ENCODE peak calls at places on chromosome X, in ten cellular contexts. One of them, this sample, is unnamed. For H3K4me1, the result is how much of the 10 kb centered on the place peaks cover.

GRCh38 chrX:29468911-29469494 is 746.4 kb upstream of the MAGEB2 start:
- DNase-seq in ovary: no peak
- DNase-seq in left ventricle myocardium inferior: no peak
- DNase-seq in right lobe of liver: no peak
- DNase-seq in upper lobe of right lung: no peak
- DNase-seq in PC-3: no peak
- DNase-seq in cardiac muscle cell: no peak
- DNase-seq in suprapubic skin: no peak
- DNase-seq in sigmoid colon: no peak
- DNase-seq in transverse colon: no peak
- DNase-seq in this sample: no peak

GRCh38 chrX:111270339-111270738 is at the start of gene CAPN6:
- DNase-seq in suprapubic skin: peak
- DNase-seq in transverse colon: peak
- DNase-seq in PC-3: peak
- DNase-seq in upper lobe of right lung: peak
- DNase-seq in right lobe of liver: no peak
- DNase-seq in cardiac muscle cell: no peak
- DNase-seq in left ventricle myocardium inferior: no peak
- DNase-seq in ovary: peak
- DNase-seq in sigmoid colon: no peak
- DNase-seq in this sample: peak

GRCh38 chrX:37420179-37420578 is 71.0 kb downstream of the PRRG1 start:
- DNase-seq in sigmoid colon: no peak
- DNase-seq in suprapubic skin: no peak
- DNase-seq in transverse colon: no peak
- DNase-seq in PC-3: peak
- DNase-seq in right lobe of liver: no peak
- DNase-seq in ovary: no peak
- DNase-seq in left ventricle myocardium inferior: no peak
- DNase-seq in cardiac muscle cell: no peak
- DNase-seq in upper lobe of right lung: no peak
- DNase-seq in this sample: no peak

GRCh38 chrX:109533631-109534030 is 3.0 kb upstream of the NXT2 start:
- DNase-seq in right lobe of liver: no peak
- DNase-seq in left ventricle myocardium inferior: no peak
- DNase-seq in suprapubic skin: no peak
- DNase-seq in sigmoid colon: no peak
- DNase-seq in cardiac muscle cell: no peak
- DNase-seq in transverse colon: no peak
- DNase-seq in PC-3: peak
- DNase-seq in ovary: no peak
- DNase-seq in upper lobe of right lung: no peak
- DNase-seq in this sample: no peak

GRCh38 chrX:109261279-109261678 is 220.6 kb downstream of the GUCY2F start:
- DNase-seq in sigmoid colon: no peak
- DNase-seq in ovary: no peak
- DNase-seq in cardiac muscle cell: no peak
- DNase-seq in right lobe of liver: no peak
- DNase-seq in left ventricle myocardium inferior: no peak
- DNase-seq in transverse colon: no peak
- DNase-seq in PC-3: no peak
- DNase-seq in upper lobe of right lung: no peak
- DNase-seq in suprapubic skin: no peak
- DNase-seq in this sample: no peak

GRCh38 chrX:33195698-33196097 is 15.7 kb downstream of the DMD start:
- DNase-seq in left ventricle myocardium inferior: no peak
- DNase-seq in cardiac muscle cell: no peak
- DNase-seq in PC-3: no peak
- DNase-seq in upper lobe of right lung: no peak
- DNase-seq in right lobe of liver: no peak
- DNase-seq in transverse colon: no peak
- DNase-seq in sigmoid colon: no peak
- DNase-seq in ovary: no peak
- DNase-seq in suprapubic skin: no peak
- DNase-seq in this sample: no peak

GRCh38 chrX:133676344-133677122 is 261.2 kb upstream of the GPC4 start:
- DNase-seq in transverse colon: peak
- DNase-seq in sigmoid colon: no peak
- DNase-seq in upper lobe of right lung: no peak
- DNase-seq in PC-3: peak
- DNase-seq in right lobe of liver: no peak
- DNase-seq in ovary: no peak
- DNase-seq in left ventricle myocardium inferior: no peak
- DNase-seq in cardiac muscle cell: no peak
- DNase-seq in suprapubic skin: no peak
- DNase-seq in this sample: peak

GRCh38 chrX:10741496-10742048 is 121.2 kb upstream of the MID1 start:
- DNase-seq in ovary: no peak
- DNase-seq in transverse colon: no peak
- DNase-seq in left ventricle myocardium inferior: no peak
- DNase-seq in PC-3: peak
- DNase-seq in cardiac muscle cell: no peak
- DNase-seq in sigmoid colon: no peak
- DNase-seq in right lobe of liver: no peak
- DNase-seq in suprapubic skin: no peak
- DNase-seq in upper lobe of right lung: no peak
- DNase-seq in this sample: no peak

GRCh38 chrX:108736509-108737479 is at the start of gene IRS4:
- DNase-seq in cardiac muscle cell: peak
- DNase-seq in transverse colon: no peak
- DNase-seq in right lobe of liver: no peak
- DNase-seq in sigmoid colon: no peak
- DNase-seq in suprapubic skin: no peak
- DNase-seq in ovary: peak
- DNase-seq in left ventricle myocardium inferior: no peak
- DNase-seq in upper lobe of right lung: no peak
- DNase-seq in PC-3: peak
- DNase-seq in this sample: no peak

GRCh38 chrX:53421772-53422090 is 723 bp downstream of the SMC1A start:
- DNase-seq in right lobe of liver: no peak
- DNase-seq in cardiac muscle cell: no peak
- DNase-seq in left ventricle myocardium inferior: no peak
- DNase-seq in transverse colon: no peak
- DNase-seq in sigmoid colon: no peak
- DNase-seq in ovary: no peak
- DNase-seq in PC-3: no peak
- DNase-seq in suprapubic skin: no peak
- DNase-seq in upper lobe of right lung: no peak
- DNase-seq in this sample: no peak

GRCh38 chrX:121579016-121579760 is 531.8 kb downstream of the GLUD2 start:
- DNase-seq in PC-3: peak
- DNase-seq in cardiac muscle cell: peak
- DNase-seq in upper lobe of right lung: no peak
- DNase-seq in ovary: no peak
- DNase-seq in sigmoid colon: no peak
- DNase-seq in right lobe of liver: no peak
- DNase-seq in suprapubic skin: no peak
- DNase-seq in transverse colon: peak
- DNase-seq in left ventricle myocardium inferior: no peak
- DNase-seq in this sample: no peak

GRCh38 chrX:129761596-129761995 is 18.2 kb upstream of the SASH3 start:
- DNase-seq in suprapubic skin: no peak
- DNase-seq in ovary: no peak
- DNase-seq in left ventricle myocardium inferior: no peak
- DNase-seq in transverse colon: no peak
- DNase-seq in upper lobe of right lung: no peak
- DNase-seq in cardiac muscle cell: no peak
- DNase-seq in PC-3: no peak
- DNase-seq in right lobe of liver: no peak
- DNase-seq in sigmoid colon: no peak
- DNase-seq in this sample: no peak

GRCh38 chrX:129763666-129764065 is 16.1 kb upstream of the SASH3 start:
- DNase-seq in right lobe of liver: no peak
- DNase-seq in transverse colon: no peak
- DNase-seq in sigmoid colon: no peak
- DNase-seq in PC-3: no peak
- DNase-seq in cardiac muscle cell: no peak
- DNase-seq in upper lobe of right lung: no peak
- DNase-seq in left ventricle myocardium inferior: no peak
- DNase-seq in suprapubic skin: no peak
- DNase-seq in ovary: no peak
- DNase-seq in this sample: no peak

GRCh38 chrX:129760981-129761380 is 18.8 kb upstream of the SASH3 start:
- DNase-seq in transverse colon: no peak
- DNase-seq in left ventricle myocardium inferior: no peak
- DNase-seq in upper lobe of right lung: no peak
- DNase-seq in suprapubic skin: no peak
- DNase-seq in right lobe of liver: no peak
- DNase-seq in cardiac muscle cell: no peak
- DNase-seq in ovary: no peak
- DNase-seq in PC-3: no peak
- DNase-seq in sigmoid colon: no peak
- DNase-seq in this sample: no peak

GRCh38 chrX:129760155-129760554 is 19.6 kb upstream of the SASH3 start:
- DNase-seq in PC-3: no peak
- DNase-seq in upper lobe of right lung: no peak
- DNase-seq in suprapubic skin: no peak
- DNase-seq in ovary: no peak
- DNase-seq in left ventricle myocardium inferior: no peak
- DNase-seq in right lobe of liver: no peak
- DNase-seq in sigmoid colon: no peak
- DNase-seq in transverse colon: no peak
- DNase-seq in cardiac muscle cell: no peak
- DNase-seq in this sample: no peak

DNA sequence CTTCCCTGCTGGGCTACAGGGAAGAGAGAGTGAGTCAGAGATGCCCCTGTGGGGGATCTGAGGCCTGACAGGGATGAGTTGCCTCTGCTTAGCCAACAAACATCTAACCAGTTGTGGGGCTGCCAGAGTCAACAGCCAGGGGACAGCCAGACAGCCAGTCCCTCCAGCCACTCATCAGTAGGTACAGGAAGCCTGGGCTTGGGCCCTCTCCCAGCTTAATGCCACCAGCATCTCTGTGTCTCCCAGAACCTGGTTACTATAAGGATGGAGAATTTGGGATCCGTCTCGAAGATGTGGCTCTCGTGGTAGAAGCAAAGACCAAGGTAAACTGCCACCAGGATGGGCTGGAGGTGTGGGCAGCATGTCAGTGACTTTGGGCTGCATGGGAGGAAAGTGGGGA is 17.3 kb upstream of the SASH3 start:
- DNase-seq in PC-3: no peak
- DNase-seq in suprapubic skin: no peak
- DNase-seq in upper lobe of right lung: no peak
- DNase-seq in ovary: no peak
- DNase-seq in transverse colon: no peak
- DNase-seq in cardiac muscle cell: no peak
- DNase-seq in left ventricle myocardium inferior: no peak
- DNase-seq in sigmoid colon: no peak
- DNase-seq in right lobe of liver: no peak
- DNase-seq in this sample: no peak
- H3K4me1 ChIP-seq in PC-3: under half
- H3K4me1 ChIP-seq in suprapubic skin: under half
- H3K4me1 ChIP-seq in upper lobe of right lung: under half
- H3K4me1 ChIP-seq in ovary: under half
- H3K4me1 ChIP-seq in transverse colon: under half
- H3K4me1 ChIP-seq in cardiac muscle cell: under half
- H3K4me1 ChIP-seq in left ventricle myocardium inferior: under half
- H3K4me1 ChIP-seq in sigmoid colon: under half
- H3K4me1 ChIP-seq in right lobe of liver: under half
- H3K4me1 ChIP-seq in this sample: under half

GRCh38 chrX:20026278-20026677 is 35.4 kb upstream of the BCLAF3 start:
- DNase-seq in sigmoid colon: no peak
- DNase-seq in PC-3: peak
- DNase-seq in transverse colon: no peak
- DNase-seq in upper lobe of right lung: no peak
- DNase-seq in right lobe of liver: no peak
- DNase-seq in suprapubic skin: no peak
- DNase-seq in cardiac muscle cell: no peak
- DNase-seq in ovary: no peak
- DNase-seq in left ventricle myocardium inferior: no peak
- DNase-seq in this sample: no peak
- TF ChIP-seq CTCF in sigmoid colon: no peak
- TF ChIP-seq CTCF in PC-3: no peak
- TF ChIP-seq CTCF in transverse colon: no peak
- TF ChIP-seq CTCF in upper lobe of right lung: no peak
- TF ChIP-seq CTCF in right lobe of liver: no peak
- TF ChIP-seq CTCF in suprapubic skin: no peak
- TF ChIP-seq CTCF in cardiac muscle cell: no peak
- TF ChIP-seq CTCF in ovary: no peak
- TF ChIP-seq CTCF in left ventricle myocardium inferior: no peak
- TF ChIP-seq CTCF in this sample: no peak

DNA sequence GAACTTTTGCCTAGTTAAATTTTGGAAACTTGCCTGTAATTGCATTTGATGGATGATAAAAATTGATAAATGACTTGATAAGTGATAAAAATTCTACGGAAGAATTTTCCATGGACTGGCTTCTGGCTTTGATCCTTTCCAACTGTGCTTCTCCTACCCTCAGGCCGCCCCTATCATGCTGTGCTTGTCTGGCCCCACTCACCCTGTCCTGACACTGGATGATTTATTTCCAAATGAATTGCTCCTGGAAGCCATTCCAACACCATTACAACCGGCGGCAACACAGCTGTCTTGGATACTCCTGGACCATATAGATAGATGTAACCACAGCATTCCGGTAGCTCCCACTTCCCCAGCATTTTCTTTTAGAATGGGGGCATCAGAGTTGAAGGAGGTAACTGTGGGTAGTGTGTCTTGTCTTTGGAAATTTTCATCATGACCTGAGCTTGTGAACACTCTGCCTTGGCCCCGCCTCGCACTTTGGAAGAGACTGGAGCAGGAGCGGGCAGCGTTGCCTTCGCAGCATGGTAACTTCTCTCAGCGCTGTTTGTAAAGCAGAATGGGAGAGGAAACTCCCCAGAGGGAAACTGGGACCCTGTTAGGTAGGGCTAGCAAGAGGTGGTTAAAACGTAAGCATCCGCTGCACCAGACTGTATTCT is 77.4 kb downstream of the TBL1X start:
- DNase-seq in ovary: no peak
- DNase-seq in right lobe of liver: no peak
- DNase-seq in sigmoid colon: no peak
- DNase-seq in cardiac muscle cell: no peak
- DNase-seq in PC-3: no peak
- DNase-seq in transverse colon: no peak
- DNase-seq in upper lobe of right lung: no peak
- DNase-seq in left ventricle myocardium inferior: no peak
- DNase-seq in suprapubic skin: no peak
- DNase-seq in this sample: no peak
- H3K4me3 ChIP-seq in ovary: no peak
- H3K4me3 ChIP-seq in right lobe of liver: no peak
- H3K4me3 ChIP-seq in sigmoid colon: no peak
- H3K4me3 ChIP-seq in cardiac muscle cell: no peak
- H3K4me3 ChIP-seq in PC-3: no peak
- H3K4me3 ChIP-seq in transverse colon: no peak
- H3K4me3 ChIP-seq in upper lobe of right lung: no peak
- H3K4me3 ChIP-seq in left ventricle myocardium inferior: no peak
- H3K4me3 ChIP-seq in suprapubic skin: no peak
- H3K4me3 ChIP-seq in this sample: no peak

GRCh38 chrX:97159916-97160800 is 276.4 kb downstream of the RPA4 start:
- DNase-seq in PC-3: no peak
- DNase-seq in right lobe of liver: no peak
- DNase-seq in cardiac muscle cell: no peak
- DNase-seq in suprapubic skin: no peak
- DNase-seq in ovary: no peak
- DNase-seq in left ventricle myocardium inferior: no peak
- DNase-seq in sigmoid colon: no peak
- DNase-seq in transverse colon: peak
- DNase-seq in upper lobe of right lung: no peak
- DNase-seq in this sample: peak
- H3K4me1 ChIP-seq in PC-3: under half
- H3K4me1 ChIP-seq in right lobe of liver: under half
- H3K4me1 ChIP-seq in cardiac muscle cell: under half
- H3K4me1 ChIP-seq in suprapubic skin: under half
- H3K4me1 ChIP-seq in ovary: under half
- H3K4me1 ChIP-seq in left ventricle myocardium inferior: under half
- H3K4me1 ChIP-seq in sigmoid colon: under half
- H3K4me1 ChIP-seq in transverse colon: under half
- H3K4me1 ChIP-seq in upper lobe of right lung: under half
- H3K4me1 ChIP-seq in this sample: under half

This sample was measured in mucosa of descending colon.